ENCODE peak calls at places on chromosomes 4 and X, in eight cellular contexts. A is BJ; M is hepatocyte; I is mammary epithelial cell; Z is cardiac muscle cell; Y is activated naive CD8-positive, alpha-beta T cell treated with anti-CD3 and anti-CD28 coated beads, Interleukin-2, amount 10 ng/mL, durations not matched to agents 7 days and 5 days; S is AG10803; X is HFF-Myc. L is an unnamed sample.

GRCh38 chr4:54933579-54933978 is 191.8 kb downstream of the KDR start:
- DNase-seq in A (no peak), M (no peak), I (no peak), Z (no peak), Y (no peak), S (no peak), X (no peak), L (no peak)

GRCh38 chr4:186669159-186669720 is 54.4 kb downstream of the FAT1 start:
- DNase-seq in A (peak; percentile 45), M (peak; percentile 58), I (peak; percentile 85), Z (peak; percentile 82), Y (no peak), S (peak; percentile 89), X (peak; percentile 52), L (no peak)

GRCh38 chr4:34464196-34464595 is 1780.1 kb downstream of the ARAP2 start:
- DNase-seq in A (no peak), M (no peak), I (no peak), Z (no peak), Y (no peak), S (no peak), X (no peak), L (no peak)

GRCh38 chr4:15729910-15730533 is 27.2 kb downstream of the BST1 start:
- DNase-seq in A (no peak), M (peak; percentile 63), I (peak; percentile 33), Z (peak; percentile 65), Y (no peak), S (peak; percentile 41), X (peak; percentile 33), L (peak; percentile 53)

GRCh38 chr4:124253080-124253479 is 459.5 kb downstream of the ANKRD50 start:
- DNase-seq in A (no peak), M (no peak), I (no peak), Z (no peak), Y (no peak), S (no peak), X (no peak), L (no peak)

GRCh38 chr4:85368240-85368639 is 106.7 kb upstream of the ARHGAP24 start:
- DNase-seq in A (no peak), M (no peak), I (no peak), Z (no peak), Y (no peak), S (no peak), X (no peak), L (no peak)

GRCh38 chrX:20267924-20268701 is 1.4 kb upstream of the RPS6KA3 start:
- DNase-seq in A (no peak), M (peak; percentile 49), I (no peak), Z (peak; percentile 63), Y (no peak), S (peak; percentile 19), X (no peak), L (no peak)

GRCh38 chr4:33381806-33382205 is 2661.6 kb downstream of the PCDH7 start:
- DNase-seq in A (no peak), M (peak; percentile 20), I (no peak), Z (no peak), Y (no peak), S (no peak), X (no peak), L (no peak)

GRCh38 chr4:118352843-118353373 is at the start of gene PRSS12:
- DNase-seq in A (no peak), M (peak; percentile 89), I (peak; percentile 82), Z (peak; percentile 56), Y (peak; percentile 80), S (peak; percentile 66), X (peak; percentile 51), L (peak; percentile 87)

GRCh38 chrX:15340867-15341266 is 5.5 kb upstream of the PIGA start:
- DNase-seq in A (no peak), M (no peak), I (no peak), Z (no peak), Y (no peak), S (no peak), X (no peak), L (no peak)

GRCh38 chr4:8547912-8548730 is 32.1 kb upstream of the GPR78 start:
- DNase-seq in A (no peak), M (no peak), I (no peak), Z (no peak), Y (no peak), S (no peak), X (no peak), L (no peak)

GRCh38 chr4:84511703-84512102 is 12.6 kb upstream of the NKX6-1 start:
- DNase-seq in A (no peak), M (no peak), I (peak; percentile 36), Z (no peak), Y (no peak), S (no peak), X (no peak), L (no peak)

GRCh38 chrX:153349952-153350351 is 16.0 kb downstream of the ZNF275 start:
- DNase-seq in A (no peak), M (no peak), I (no peak), Z (no peak), Y (no peak), S (peak; percentile 11), X (no peak), L (no peak)

GRCh38 chr4:113292371-113293042 is 243.1 kb downstream of the ANK2 start:
- DNase-seq in A (no peak), M (peak; percentile 26), I (no peak), Z (peak; percentile 38), Y (no peak), S (peak; percentile 77), X (no peak), L (no peak)

GRCh38 chr4:133137571-133137970 is 11.5 kb upstream of the PCDH10 start:
- DNase-seq in A (no peak), M (no peak), I (no peak), Z (no peak), Y (no peak), S (no peak), X (no peak), L (no peak)

GRCh38 chrX:153669174-153669890 is 4.3 kb downstream of the PNCK start:
- DNase-seq in A (no peak), M (no peak), I (no peak), Z (peak; percentile 18), Y (peak; percentile 67), S (no peak), X (no peak), L (no peak)

GRCh38 chrX:107485019-107485418 is 35.6 kb downstream of the FRMPD3 start:
- DNase-seq in A (no peak), M (no peak), I (no peak), Z (peak; percentile 1), Y (no peak), S (peak; percentile 18), X (no peak), L (no peak)

GRCh38 chrX:41250867-41251266 is 83.1 kb upstream of the DDX3X start:
- DNase-seq in A (no peak), M (no peak), I (no peak), Z (no peak), Y (no peak), S (no peak), X (no peak), L (no peak)

GRCh38 chr4:145843148-145843547 is 95.5 kb downstream of the ZNF827 start:
- DNase-seq in A (peak; percentile 70), M (no peak), I (peak; percentile 54), Z (peak; percentile 89), Y (no peak), S (peak; percentile 91), X (no peak), L (no peak)

GRCh38 chr4:83217721-83218522 is 66.7 kb downstream of the COQ2 start:
- DNase-seq in A (no peak), M (no peak), I (no peak), Z (no peak), Y (no peak), S (no peak), X (no peak), L (peak; percentile 43)

GRCh38 chrX:148382983-148383382 is 117.4 kb upstream of the AFF2 start:
- DNase-seq in A (no peak), M (no peak), I (no peak), Z (no peak), Y (no peak), S (no peak), X (no peak), L (no peak)

GRCh38 chrX:53287493-53288138 is 6.2 kb upstream of the IQSEC2 start:
- DNase-seq in A (no peak), M (peak; percentile 60), I (peak; percentile 55), Z (peak; percentile 57), Y (peak; percentile 39), S (peak; percentile 68), X (peak; percentile 65), L (peak; percentile 39)

GRCh38 chr4:138707746-138708145 is 307.8 kb upstream of the NOCT start:
- DNase-seq in A (no peak), M (no peak), I (no peak), Z (no peak), Y (no peak), S (no peak), X (no peak), L (no peak)

GRCh38 chr4:147428583-147428982 is 52.3 kb upstream of the EDNRA start:
- DNase-seq in A (no peak), M (no peak), I (no peak), Z (no peak), Y (no peak), S (no peak), X (no peak), L (no peak)

GRCh38 chrX:37350034-37350365 is 836 bp downstream of the PRRG1 start:
- DNase-seq in A (no peak), M (peak; percentile 48), I (peak; percentile 12), Z (peak; percentile 30), Y (no peak), S (no peak), X (no peak), L (peak; percentile 9)

GRCh38 chrX:150907474-150907873 is 9.0 kb upstream of the CD99L2 start:
- DNase-seq in A (no peak), M (no peak), I (no peak), Z (no peak), Y (no peak), S (no peak), X (no peak), L (no peak)

GRCh38 chr4:188270273-188271069 is 131.2 kb downstream of the TRIML1 start:
- DNase-seq in A (no peak), M (no peak), I (no peak), Z (no peak), Y (no peak), S (no peak), X (no peak), L (no peak)

GRCh38 chrX:55451990-55452824 is at the start of gene MAGEH1:
- DNase-seq in A (peak; percentile 32), M (peak; percentile 84), I (peak; percentile 45), Z (peak; percentile 86), Y (peak; percentile 71), S (peak; percentile 79), X (peak; percentile 21), L (no peak)

GRCh38 chrX:110401142-110401541 is 42.5 kb downstream of the RTL9 start:
- DNase-seq in A (no peak), M (no peak), I (no peak), Z (no peak), Y (no peak), S (no peak), X (no peak), L (no peak)

GRCh38 chrX:1401611-1402430 is 9.9 kb upstream of the SLC25A6 start:
- DNase-seq in A (no peak), M (no peak), I (no peak), Z (no peak), Y (peak; percentile 26), S (no peak), X (no peak), L (no peak)

GRCh38 chr4:150010525-150011126 is 67.6 kb upstream of the DCLK2 start:
- DNase-seq in A (no peak), M (peak; percentile 74), I (peak; percentile 52), Z (peak; percentile 80), Y (no peak), S (peak; percentile 75), X (peak; percentile 69), L (peak; percentile 54)

GRCh38 chrX:51456814-51457213 is 39.6 kb downstream of the NUDT11 start:
- DNase-seq in A (no peak), M (peak; percentile 28), I (no peak), Z (peak; percentile 6), Y (no peak), S (no peak), X (no peak), L (no peak)

GRCh38 chr4:184763150-184763780 is 29.4 kb upstream of the CENPU start:
- DNase-seq in A (peak; percentile 41), M (peak; percentile 47), I (no peak), Z (no peak), Y (no peak), S (peak; percentile 85), X (peak; percentile 70), L (no peak)

GRCh38 chr4:3868146-3868840 is 102.1 kb downstream of the ADRA2C start:
- DNase-seq in A (no peak), M (peak; percentile 42), I (no peak), Z (no peak), Y (no peak), S (no peak), X (peak; percentile 3), L (no peak)